ENCODE peak calls at places on chromosomes 4 and X, in seven cellular contexts. Q is AG04450, A is iPS-NIHi11, L is ELR, P is EH, V is lower leg skin, M is T-helper 1 cell. J is an unnamed sample.

GRCh38 chrX:68897546-68897945 is 68.7 kb downstream of the EFNB1 start:
- DNase-seq in Q (no peak), A (no peak), L (no peak), P (no peak), V (no peak), M (no peak), J (no peak)

GRCh38 chrX:118779581-118779980 is 44.0 kb upstream of the ZCCHC12 start:
- DNase-seq in Q (no peak), A (no peak), L (no peak), P (no peak), V (no peak), M (no peak), J (no peak)

GRCh38 chr4:155889036-155889793 is 14.3 kb upstream of the TDO2 start:
- DNase-seq in Q (peak), A (no peak), L (peak), P (peak), V (peak), M (no peak), J (no peak)

GRCh38 chr4:24915121-24915922 is 2.5 kb upstream of the CCDC149 start:
- DNase-seq in Q (no peak), A (peak), L (no peak), P (no peak), V (no peak), M (no peak), J (no peak)

GRCh38 chr4:84966382-84967291 is at the start of gene WDFY3:
- DNase-seq in Q (peak), A (peak), L (peak), P (peak), V (peak), M (no peak), J (peak)

GRCh38 chrX:19280636-19281035 is 63.1 kb upstream of the PDHA1 start:
- DNase-seq in Q (no peak), A (no peak), L (no peak), P (no peak), V (no peak), M (no peak), J (no peak)

GRCh38 chrX:40291553-40291952 is 193.8 kb upstream of the BCOR start:
- DNase-seq in Q (no peak), A (no peak), L (no peak), P (no peak), V (no peak), M (no peak), J (no peak)

GRCh38 chrX:102934624-102935023 is 2.4 kb upstream of the RAB40AL start:
- DNase-seq in Q (no peak), A (peak), L (peak), P (peak), V (peak), M (no peak), J (peak)

GRCh38 chr4:46386570-46386969 is 3.4 kb downstream of the GABRA2 start:
- DNase-seq in Q (no peak), A (no peak), L (peak), P (no peak), V (no peak), M (no peak), J (peak)

GRCh38 chr4:172411180-172411579 is 598.0 kb downstream of the GALNTL6 start:
- DNase-seq in Q (no peak), A (no peak), L (no peak), P (no peak), V (no peak), M (no peak), J (no peak)

GRCh38 chr4:85722401-85722800 is 247.5 kb downstream of the ARHGAP24 start:
- DNase-seq in Q (no peak), A (no peak), L (no peak), P (no peak), V (no peak), M (no peak), J (no peak)

GRCh38 chr4:149521611-149522010 is 294.0 kb downstream of the IQCM start:
- DNase-seq in Q (no peak), A (no peak), L (peak), P (peak), V (no peak), M (no peak), J (no peak)

GRCh38 chr4:85682391-85682790 is 207.4 kb downstream of the ARHGAP24 start:
- DNase-seq in Q (no peak), A (no peak), L (no peak), P (no peak), V (no peak), M (no peak), J (no peak)

GRCh38 chr4:178070155-178070554 is 627.9 kb upstream of the AGA start:
- DNase-seq in Q (no peak), A (no peak), L (no peak), P (no peak), V (no peak), M (no peak), J (no peak)

GRCh38 chrX:150363561-150364346 is 637 bp downstream of the MAMLD1 start:
- DNase-seq in Q (no peak), A (peak), L (peak), P (peak), V (no peak), M (no peak), J (peak)

GRCh38 chrX:39725928-39726619 is 371.7 kb downstream of the BCOR start:
- DNase-seq in Q (peak), A (no peak), L (peak), P (peak), V (no peak), M (no peak), J (peak)

GRCh38 chrX:78665286-78665685 is 6.2 kb upstream of the RTL3 start:
- DNase-seq in Q (no peak), A (no peak), L (no peak), P (peak), V (no peak), M (no peak), J (no peak)

GRCh38 chr4:122633211-122633610 is 12.3 kb upstream of the IL21 start:
- DNase-seq in Q (no peak), A (no peak), L (peak), P (peak), V (no peak), M (no peak), J (no peak)

GRCh38 chrX:133929836-133930464 is 55.4 kb downstream of the GPC3 start:
- DNase-seq in Q (no peak), A (no peak), L (no peak), P (no peak), V (no peak), M (no peak), J (no peak)

GRCh38 chr4:155900402-155900801 is 3.1 kb upstream of the TDO2 start:
- DNase-seq in Q (peak), A (no peak), L (peak), P (peak), V (no peak), M (no peak), J (no peak)

GRCh38 chr4:45347056-45347455 is 620.7 kb upstream of the GNPDA2 start:
- DNase-seq in Q (no peak), A (no peak), L (no peak), P (no peak), V (no peak), M (no peak), J (peak)